ENCODE peak calls at places on chromosomes 11 and 22, in five cellular contexts. One of them, this sample, is unnamed.

GRCh38 chr11:68468217-68468828 is 7.8 kb downstream of the PPP6R3 start:
- DNase-seq in A549: no peak
- DNase-seq in foreskin keratinocyte: no peak
- DNase-seq in ovary: no peak
- DNase-seq in pancreas: no peak
- DNase-seq in this sample: no peak

GRCh38 chr11:62791501-62792192 is at the start of gene TMEM223:
- DNase-seq in A549: peak; percentile 79
- DNase-seq in foreskin keratinocyte: peak; percentile 63
- DNase-seq in ovary: peak; percentile 80
- DNase-seq in pancreas: peak; percentile 93
- DNase-seq in this sample: peak; percentile 88

GRCh38 chr11:62269654-62270278 is at the start of gene SCGB2A2:
- DNase-seq in A549: peak; percentile 12
- DNase-seq in foreskin keratinocyte: peak; percentile 33
- DNase-seq in ovary: no peak
- DNase-seq in pancreas: no peak
- DNase-seq in this sample: no peak

GRCh38 chr22:36569999-36570398 is 41.0 kb upstream of the EIF3D start:
- DNase-seq in A549: peak; percentile 29
- DNase-seq in foreskin keratinocyte: peak; percentile 26
- DNase-seq in ovary: no peak
- DNase-seq in pancreas: no peak
- DNase-seq in this sample: no peak

GRCh38 chr11:31340903-31341572 is 28.5 kb downstream of the DCDC1 start:
- DNase-seq in A549: peak; percentile 15
- DNase-seq in foreskin keratinocyte: no peak
- DNase-seq in ovary: no peak
- DNase-seq in pancreas: no peak
- DNase-seq in this sample: no peak

GRCh38 chr11:66844496-66845142 is 1.4 kb downstream of the RCE1 start:
- DNase-seq in A549: no peak
- DNase-seq in foreskin keratinocyte: no peak
- DNase-seq in ovary: no peak
- DNase-seq in pancreas: no peak
- DNase-seq in this sample: no peak

GRCh38 chr11:2516276-2517015 is 71.6 kb downstream of the KCNQ1 start:
- DNase-seq in A549: no peak
- DNase-seq in foreskin keratinocyte: no peak
- DNase-seq in ovary: no peak
- DNase-seq in pancreas: no peak
- DNase-seq in this sample: no peak

GRCh38 chr11:10933455-10934292 is 75.8 kb upstream of the ZBED5 start:
- DNase-seq in A549: peak; percentile 90
- DNase-seq in foreskin keratinocyte: peak; percentile 89
- DNase-seq in ovary: peak; percentile 88
- DNase-seq in pancreas: peak; percentile 89
- DNase-seq in this sample: peak; percentile 83

GRCh38 chr22:37894939-37895670 is 11.0 kb upstream of the MICALL1 start:
- DNase-seq in A549: no peak
- DNase-seq in foreskin keratinocyte: peak; percentile 82
- DNase-seq in ovary: no peak
- DNase-seq in pancreas: no peak
- DNase-seq in this sample: no peak

GRCh38 chr11:130037881-130038601 is 31.7 kb upstream of the APLP2 start:
- DNase-seq in A549: no peak
- DNase-seq in foreskin keratinocyte: peak; percentile 65
- DNase-seq in ovary: no peak
- DNase-seq in pancreas: no peak
- DNase-seq in this sample: no peak

GRCh38 chr11:46248270-46249102 is 29.0 kb upstream of the CREB3L1 start:
- DNase-seq in A549: peak; percentile 76
- DNase-seq in foreskin keratinocyte: peak; percentile 97
- DNase-seq in ovary: no peak
- DNase-seq in pancreas: no peak
- DNase-seq in this sample: no peak

GRCh38 chr11:73729594-73730206 is 31.2 kb downstream of the RAB6A start:
- DNase-seq in A549: peak; percentile 28
- DNase-seq in foreskin keratinocyte: no peak
- DNase-seq in ovary: no peak
- DNase-seq in pancreas: no peak
- DNase-seq in this sample: no peak

GRCh38 chr11:130464289-130464812 is 15.9 kb downstream of the ADAMTS15 start:
- DNase-seq in A549: no peak
- DNase-seq in foreskin keratinocyte: no peak
- DNase-seq in ovary: no peak
- DNase-seq in pancreas: no peak
- DNase-seq in this sample: no peak

GRCh38 chr11:28017816-28018215 is 90.1 kb downstream of the KIF18A start:
- DNase-seq in A549: no peak
- DNase-seq in foreskin keratinocyte: no peak
- DNase-seq in ovary: no peak
- DNase-seq in pancreas: no peak
- DNase-seq in this sample: no peak

GRCh38 chr11:92865352-92865751 is 104.1 kb upstream of the MTNR1B start:
- DNase-seq in A549: no peak
- DNase-seq in foreskin keratinocyte: no peak
- DNase-seq in ovary: no peak
- DNase-seq in pancreas: no peak
- DNase-seq in this sample: no peak

GRCh38 chr22:38842512-38843200 is 1.2 kb downstream of the NPTXR start:
- DNase-seq in A549: no peak
- DNase-seq in foreskin keratinocyte: no peak
- DNase-seq in ovary: no peak
- DNase-seq in pancreas: no peak
- DNase-seq in this sample: no peak

GRCh38 chr11:45794169-45794568 is 10.8 kb upstream of the SLC35C1 start:
- DNase-seq in A549: no peak
- DNase-seq in foreskin keratinocyte: no peak
- DNase-seq in ovary: no peak
- DNase-seq in pancreas: no peak
- DNase-seq in this sample: no peak

GRCh38 chr22:42814215-42814614 is 42.9 kb downstream of the ARFGAP3 start:
- DNase-seq in A549: no peak
- DNase-seq in foreskin keratinocyte: no peak
- DNase-seq in ovary: no peak
- DNase-seq in pancreas: no peak
- DNase-seq in this sample: no peak

GRCh38 chr22:36884314-36885158 is 23.7 kb downstream of the NCF4 start:
- DNase-seq in A549: no peak
- DNase-seq in foreskin keratinocyte: no peak
- DNase-seq in ovary: no peak
- DNase-seq in pancreas: no peak
- DNase-seq in this sample: no peak

GRCh38 chr22:39997939-39998726 is 3.4 kb downstream of the FAM83F start:
- DNase-seq in A549: peak; percentile 18
- DNase-seq in foreskin keratinocyte: peak; percentile 69
- DNase-seq in ovary: peak; percentile 20
- DNase-seq in pancreas: peak; percentile 76
- DNase-seq in this sample: no peak

GRCh38 chr11:68974421-68975194 is 6.2 kb downstream of the MRGPRD start:
- DNase-seq in A549: peak; percentile 62
- DNase-seq in foreskin keratinocyte: no peak
- DNase-seq in ovary: no peak
- DNase-seq in pancreas: peak; percentile 44
- DNase-seq in this sample: no peak

GRCh38 chr11:1486054-1486825 is at the start of gene MOB2:
- DNase-seq in A549: no peak
- DNase-seq in foreskin keratinocyte: no peak
- DNase-seq in ovary: peak; percentile 47
- DNase-seq in pancreas: peak; percentile 67
- DNase-seq in this sample: no peak

GRCh38 chr22:39183991-39184585 is 31.6 kb upstream of the CBX7 start:
- DNase-seq in A549: no peak
- DNase-seq in foreskin keratinocyte: no peak
- DNase-seq in ovary: no peak
- DNase-seq in pancreas: peak; percentile 80
- DNase-seq in this sample: no peak

GRCh38 chr11:126340960-126341709 is 14.4 kb upstream of the ST3GAL4 start:
- DNase-seq in A549: no peak
- DNase-seq in foreskin keratinocyte: no peak
- DNase-seq in ovary: no peak
- DNase-seq in pancreas: no peak
- DNase-seq in this sample: no peak

GRCh38 chr11:112963368-112963955 is 2.2 kb downstream of the NCAM1 start:
- DNase-seq in A549: no peak
- DNase-seq in foreskin keratinocyte: no peak
- DNase-seq in ovary: no peak
- DNase-seq in pancreas: peak; percentile 58
- DNase-seq in this sample: no peak

GRCh38 chr11:61104963-61105362 is 2.7 kb downstream of the CD5 start:
- DNase-seq in A549: no peak
- DNase-seq in foreskin keratinocyte: no peak
- DNase-seq in ovary: no peak
- DNase-seq in pancreas: no peak
- DNase-seq in this sample: no peak

GRCh38 chr11:28168718-28169117 is 60.5 kb downstream of the METTL15 start:
- DNase-seq in A549: no peak
- DNase-seq in foreskin keratinocyte: no peak
- DNase-seq in ovary: no peak
- DNase-seq in pancreas: no peak
- DNase-seq in this sample: no peak

GRCh38 chr11:107550304-107550703 is 15.2 kb downstream of the ALKBH8 start:
- DNase-seq in A549: no peak
- DNase-seq in foreskin keratinocyte: no peak
- DNase-seq in ovary: no peak
- DNase-seq in pancreas: no peak
- DNase-seq in this sample: no peak

GRCh38 chr11:128776434-128777284 is 82.8 kb downstream of the FLI1 start:
- DNase-seq in A549: peak; percentile 41
- DNase-seq in foreskin keratinocyte: no peak
- DNase-seq in ovary: peak; percentile 20
- DNase-seq in pancreas: peak; percentile 84
- DNase-seq in this sample: no peak

GRCh38 chr22:31526275-31526674 is 29.9 kb downstream of the SFI1 start:
- DNase-seq in A549: no peak
- DNase-seq in foreskin keratinocyte: no peak
- DNase-seq in ovary: no peak
- DNase-seq in pancreas: no peak
- DNase-seq in this sample: no peak

GRCh38 chr11:110297082-110297725 is 790 bp upstream of the RDX start:
- DNase-seq in A549: no peak
- DNase-seq in foreskin keratinocyte: peak; percentile 55
- DNase-seq in ovary: no peak
- DNase-seq in pancreas: no peak
- DNase-seq in this sample: no peak

GRCh38 chr11:69012092-69013008 is 696 bp downstream of the MRGPRF start:
- DNase-seq in A549: no peak
- DNase-seq in foreskin keratinocyte: no peak
- DNase-seq in ovary: peak; percentile 59
- DNase-seq in pancreas: no peak
- DNase-seq in this sample: no peak

DNA sequence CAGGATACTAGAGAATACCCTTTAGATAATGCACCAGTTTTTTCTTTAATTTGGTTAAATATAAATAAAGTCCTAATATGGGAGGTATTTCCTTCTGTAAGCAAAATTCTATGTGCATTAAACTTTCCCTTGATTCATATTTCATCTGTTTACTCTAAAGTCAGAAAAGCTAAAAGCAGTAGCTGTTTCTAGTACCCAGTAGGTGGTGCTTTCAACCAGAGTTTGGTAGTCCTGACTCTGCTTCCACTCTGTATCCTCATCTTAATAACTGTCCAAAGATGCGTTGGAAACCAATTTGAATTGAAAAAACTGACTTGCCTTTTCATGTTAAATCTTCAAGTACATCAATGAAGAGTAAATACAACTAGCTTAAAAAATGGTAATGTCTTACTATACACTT is 1065.2 kb downstream of the JRKL start:
- DNase-seq in A549: no peak
- DNase-seq in foreskin keratinocyte: peak; percentile 7
- DNase-seq in ovary: no peak
- DNase-seq in pancreas: no peak
- DNase-seq in this sample: no peak
- TF ChIP-seq CTCF in A549: no peak
- TF ChIP-seq CTCF in foreskin keratinocyte: peak; percentile 34
- TF ChIP-seq CTCF in ovary: no peak
- TF ChIP-seq CTCF in pancreas: no peak
- TF ChIP-seq CTCF in this sample: no peak

GRCh38 chr11:65095427-65095826 is 587 bp upstream of the VPS51 start:
- DNase-seq in A549: no peak
- DNase-seq in foreskin keratinocyte: no peak
- DNase-seq in ovary: no peak
- DNase-seq in pancreas: no peak
- DNase-seq in this sample: no peak
- H3K27ac ChIP-seq in A549: peak overlapping the region; percentile 96
- H3K27ac ChIP-seq in foreskin keratinocyte: no peak overlapping the region
- H3K27ac ChIP-seq in ovary: peak overlapping the region; percentile 86
- H3K27ac ChIP-seq in pancreas: no peak overlapping the region
- H3K27ac ChIP-seq in this sample: peak overlapping the region; percentile 78

GRCh38 chr22:25060522-25061071 is 108.1 kb downstream of the KIAA1671 start:
- DNase-seq in A549: no peak
- DNase-seq in foreskin keratinocyte: no peak
- DNase-seq in ovary: no peak
- DNase-seq in pancreas: no peak
- DNase-seq in this sample: no peak
- TF ChIP-seq CTCF in A549: no peak
- TF ChIP-seq CTCF in foreskin keratinocyte: peak; percentile 38
- TF ChIP-seq CTCF in ovary: no peak
- TF ChIP-seq CTCF in pancreas: no peak
- TF ChIP-seq CTCF in this sample: peak; percentile 70

GRCh38 chr22:33315954-33316353 is 257.8 kb upstream of the SYN3 start:
- DNase-seq in A549: no peak
- DNase-seq in foreskin keratinocyte: no peak
- DNase-seq in ovary: no peak
- DNase-seq in pancreas: no peak
- DNase-seq in this sample: no peak
- H3K27ac ChIP-seq in A549: no peak overlapping the region
- H3K27ac ChIP-seq in foreskin keratinocyte: no peak overlapping the region
- H3K27ac ChIP-seq in ovary: no peak overlapping the region
- H3K27ac ChIP-seq in pancreas: no peak overlapping the region
- H3K27ac ChIP-seq in this sample: no peak overlapping the region

GRCh38 chr22:46108564-46109473 is 41.5 kb upstream of the PPARA start:
- DNase-seq in A549: no peak
- DNase-seq in foreskin keratinocyte: no peak
- DNase-seq in ovary: no peak
- DNase-seq in pancreas: peak; percentile 77
- DNase-seq in this sample: no peak
- TF ChIP-seq CTCF in A549: no peak
- TF ChIP-seq CTCF in foreskin keratinocyte: no peak
- TF ChIP-seq CTCF in ovary: no peak
- TF ChIP-seq CTCF in pancreas: no peak
- TF ChIP-seq CTCF in this sample: no peak

GRCh38 chr11:21343204-21343603 is 673.8 kb downstream of the NELL1 start:
- DNase-seq in A549: no peak
- DNase-seq in foreskin keratinocyte: no peak
- DNase-seq in ovary: no peak
- DNase-seq in pancreas: no peak
- DNase-seq in this sample: no peak
- H3K27ac ChIP-seq in A549: no peak overlapping the region
- H3K27ac ChIP-seq in foreskin keratinocyte: no peak overlapping the region
- H3K27ac ChIP-seq in ovary: no peak overlapping the region
- H3K27ac ChIP-seq in pancreas: no peak overlapping the region
- H3K27ac ChIP-seq in this sample: no peak overlapping the region

DNA sequence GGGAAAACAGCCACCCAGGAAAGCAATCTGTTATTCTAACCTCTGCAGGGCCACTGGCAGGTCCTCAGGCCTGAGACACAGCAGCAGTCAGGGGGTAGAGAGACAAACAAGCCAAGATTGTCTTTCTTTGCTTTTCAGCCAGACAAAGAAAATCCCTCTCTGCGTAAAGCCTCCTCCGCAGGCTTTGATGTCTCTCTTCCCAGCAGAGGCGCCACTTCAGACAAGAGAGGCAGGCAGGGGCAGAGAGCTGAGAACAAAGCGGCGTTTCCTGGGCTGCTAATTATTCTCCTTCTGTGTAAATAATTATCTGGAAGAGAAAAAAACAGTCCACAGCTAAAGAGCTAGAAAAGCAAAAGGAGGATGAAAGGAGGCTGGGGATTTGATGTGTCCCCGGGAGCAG is 102.7 kb upstream of the SEZ6L start:
- DNase-seq in A549: no peak
- DNase-seq in foreskin keratinocyte: no peak
- DNase-seq in ovary: no peak
- DNase-seq in pancreas: no peak
- DNase-seq in this sample: no peak
- TF ChIP-seq CTCF in A549: no peak
- TF ChIP-seq CTCF in foreskin keratinocyte: no peak
- TF ChIP-seq CTCF in ovary: no peak
- TF ChIP-seq CTCF in pancreas: no peak
- TF ChIP-seq CTCF in this sample: no peak